ENCODE peak calls at places on chromosome 21, in ten cellular contexts. G is HS-27A; J is SHP77; V is NCI-H2081; F is Right ventricle myocardium superior; I is AG09309; B is stimulated activated CD8-positive, alpha-beta memory T cell treated with anti-CD3 and anti-CD28 coated beads, Interleukin-12 subunit alpha, Interleukin-12 subunit beta, amount 100 ng/mL, for 4 hours; D is mesendoderm; E is iris pigment epithelial cell; P is germinal center. R is an unnamed sample.
A peak's percentile ranks its signal among the peaks of the same experiment; 100 is the strongest.

GRCh38 chr21:32909393-32909792 is 116.3 kb upstream of the OLIG2 start:
- DNase-seq in G (no peak), J (no peak), V (no peak), F (no peak), I (no peak), B (no peak), D (no peak), E (no peak), P (no peak), R (no peak)

GRCh38 chr21:23496729-23497128 is 2110.6 kb downstream of the MRPL39 start:
- DNase-seq in G (no peak), J (no peak), V (no peak), F (no peak), I (no peak), B (no peak), D (no peak), E (no peak), P (no peak), R (no peak)

GRCh38 chr21:38351961-38352521 is 95.2 kb downstream of the KCNJ15 start:
- DNase-seq in G (peak; percentile 68), J (peak; percentile 32), V (no peak), F (no peak), I (peak; percentile 71), B (no peak), D (peak; percentile 86), E (peak; percentile 66), P (no peak), R (peak; percentile 28)

GRCh38 chr21:37670883-37671282 is 245.4 kb downstream of the KCNJ6 start:
- DNase-seq in G (no peak), J (no peak), V (no peak), F (no peak), I (peak; percentile 32), B (no peak), D (no peak), E (peak; percentile 77), P (no peak), R (no peak)

GRCh38 chr21:21712761-21713558 is 714.8 kb downstream of the NCAM2 start:
- DNase-seq in G (peak; percentile 39), J (no peak), V (no peak), F (no peak), I (no peak), B (no peak), D (no peak), E (peak; percentile 57), P (no peak), R (no peak)

GRCh38 chr21:46060596-46061061 is 37.3 kb upstream of the COL6A2 start:
- DNase-seq in G (peak; percentile 92), J (no peak), V (no peak), F (peak; percentile 71), I (peak; percentile 99), B (peak; percentile 13), D (no peak), E (peak; percentile 99), P (no peak), R (no peak)

GRCh38 chr21:20311388-20311787 is 686.8 kb upstream of the NCAM2 start:
- DNase-seq in G (no peak), J (peak; percentile 43), V (peak; percentile 15), F (no peak), I (no peak), B (no peak), D (no peak), E (no peak), P (no peak), R (no peak)

GRCh38 chr21:27532081-27532480 is 565.2 kb upstream of the ADAMTS5 start:
- DNase-seq in G (no peak), J (no peak), V (no peak), F (no peak), I (no peak), B (no peak), D (no peak), E (peak; percentile 61), P (no peak), R (no peak)

GRCh38 chr21:43944181-43944633 is 67.9 kb upstream of the TRAPPC10 start:
- DNase-seq in G (no peak), J (no peak), V (no peak), F (peak; percentile 44), I (no peak), B (no peak), D (no peak), E (no peak), P (no peak), R (no peak)

GRCh38 chr21:20856926-20857325 is 141.3 kb upstream of the NCAM2 start:
- DNase-seq in G (no peak), J (peak; percentile 93), V (peak; percentile 85), F (no peak), I (no peak), B (no peak), D (peak; percentile 33), E (no peak), P (no peak), R (no peak)

GRCh38 chr21:39381009-39381408 is 32.1 kb upstream of the HMGN1 start:
- DNase-seq in G (no peak), J (no peak), V (no peak), F (no peak), I (no peak), B (no peak), D (no peak), E (no peak), P (no peak), R (no peak)

R was measured in NCI-H526.